ENCODE peak calls at places on chromosome 7, in eight cellular contexts. C is activated B cell treated with CpG ODN at 0.5 μM for 24 hours; X is AG09309; P is GM20000; L is osteoblast; O is CD4-positive, alpha-beta T cell; R is LNCaP clone FGC; G is foreskin keratinocyte. B is an unnamed sample.

GRCh38 chr7:143381427-143382125 is 431 bp downstream of the ZYX start:
- DNase-seq in C (no peak), X (peak; percentile 38), P (no peak), L (peak; percentile 92), O (no peak), R (no peak), G (no peak), B (peak; percentile 77)

GRCh38 chr7:32881074-32881982 is 10.2 kb downstream of the KBTBD2 start:
- DNase-seq in C (no peak), X (no peak), P (no peak), L (peak; percentile 32), O (no peak), R (peak; percentile 92), G (no peak), B (no peak)

GRCh38 chr7:95660023-95660434 is 63.7 kb upstream of the PDK4 start:
- DNase-seq in C (no peak), X (no peak), P (no peak), L (no peak), O (no peak), R (peak; percentile 69), G (no peak), B (no peak)

GRCh38 chr7:75884401-75884800 is 5.6 kb downstream of the RHBDD2 start:
- DNase-seq in C (no peak), X (no peak), P (no peak), L (no peak), O (no peak), R (no peak), G (no peak), B (no peak)

GRCh38 chr7:74544706-74545469 is 91.2 kb downstream of the GTF2IRD1 start:
- DNase-seq in C (no peak), X (no peak), P (no peak), L (no peak), O (no peak), R (no peak), G (no peak), B (no peak)

GRCh38 chr7:157401567-157402387 is 65.0 kb downstream of the DNAJB6 start:
- DNase-seq in C (no peak), X (no peak), P (no peak), L (peak; percentile 29), O (no peak), R (no peak), G (no peak), B (no peak)

GRCh38 chr7:38107486-38107893 is 70.6 kb upstream of the STARD3NL start:
- DNase-seq in C (no peak), X (no peak), P (peak; percentile 63), L (no peak), O (peak; percentile 55), R (peak; percentile 44), G (peak; percentile 16), B (peak; percentile 31)

GRCh38 chr7:65827366-65827765 is 45.5 kb upstream of the VKORC1L1 start:
- DNase-seq in C (no peak), X (no peak), P (no peak), L (no peak), O (no peak), R (no peak), G (no peak), B (no peak)

GRCh38 chr7:11758627-11759111 is 73.3 kb downstream of the THSD7A start:
- DNase-seq in C (no peak), X (no peak), P (no peak), L (no peak), O (no peak), R (no peak), G (no peak), B (no peak)

GRCh38 chr7:22549667-22550513 is 49.9 kb upstream of the STEAP1B start:
- DNase-seq in C (peak; percentile 46), X (no peak), P (peak; percentile 45), L (peak; percentile 77), O (no peak), R (no peak), G (no peak), B (peak; percentile 65)

GRCh38 chr7:74219416-74219815 is 9.6 kb downstream of the LAT2 start:
- DNase-seq in C (no peak), X (no peak), P (no peak), L (peak; percentile 46), O (no peak), R (no peak), G (no peak), B (no peak)

GRCh38 chr7:51226916-51227535 is 89.6 kb downstream of the COBL start:
- DNase-seq in C (no peak), X (no peak), P (no peak), L (no peak), O (no peak), R (no peak), G (no peak), B (no peak)

GRCh38 chr7:51222916-51223315 is 93.7 kb downstream of the COBL start:
- DNase-seq in C (no peak), X (no peak), P (no peak), L (no peak), O (no peak), R (no peak), G (no peak), B (no peak)

GRCh38 chr7:51226042-51226755 is 90.4 kb downstream of the COBL start:
- DNase-seq in C (no peak), X (no peak), P (no peak), L (no peak), O (no peak), R (no peak), G (peak; percentile 26), B (no peak)

GRCh38 chr7:51223505-51223904 is 93.1 kb downstream of the COBL start:
- DNase-seq in C (no peak), X (no peak), P (no peak), L (no peak), O (no peak), R (no peak), G (no peak), B (no peak)

DNA sequence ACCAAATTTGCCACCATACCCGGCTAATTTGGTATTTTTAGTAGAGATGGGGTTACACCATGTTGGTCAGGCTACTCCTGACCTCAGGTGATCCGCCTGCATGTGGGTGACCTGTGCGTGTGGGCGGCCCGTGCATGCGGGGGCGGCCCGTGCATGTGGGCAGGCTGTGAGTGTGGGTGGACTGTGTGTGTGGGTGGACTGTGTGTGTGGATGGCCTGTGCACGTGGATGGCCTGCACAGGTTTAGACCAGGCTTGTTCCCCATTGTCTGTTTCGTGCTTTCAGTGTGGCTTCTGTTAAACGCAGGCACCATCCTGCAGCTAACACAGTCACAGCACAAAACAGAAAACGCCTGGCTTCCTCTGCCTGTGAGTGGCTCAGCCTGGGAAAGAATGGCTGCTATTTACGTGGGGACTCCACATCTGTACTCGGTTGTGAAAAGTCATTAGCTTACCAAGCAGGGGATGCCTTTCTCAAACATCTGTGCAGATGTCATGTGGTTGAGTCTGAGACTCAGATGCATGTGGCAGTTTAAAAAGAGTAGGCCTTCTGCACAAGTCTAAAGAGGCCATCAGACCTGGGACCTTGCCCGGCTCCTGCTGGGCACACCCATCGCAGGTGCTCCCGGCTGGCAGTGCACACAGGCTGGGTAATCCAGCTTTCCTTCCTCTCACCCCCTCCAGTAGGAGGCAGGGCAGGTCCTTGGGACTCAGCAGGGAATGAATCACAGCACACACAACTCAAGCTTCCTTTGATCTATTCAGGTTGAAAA is 91.6 kb downstream of the COBL start:
- DNase-seq in C (no peak), X (no peak), P (no peak), L (no peak), O (no peak), R (peak; percentile 76), G (peak; percentile 18), B (no peak)
- TF ChIP-seq CTCF in C (no peak), X (no peak), P (no peak), L (no peak), O (no peak), R (peak; percentile 89), G (peak; percentile 79), B (no peak)

DNA sequence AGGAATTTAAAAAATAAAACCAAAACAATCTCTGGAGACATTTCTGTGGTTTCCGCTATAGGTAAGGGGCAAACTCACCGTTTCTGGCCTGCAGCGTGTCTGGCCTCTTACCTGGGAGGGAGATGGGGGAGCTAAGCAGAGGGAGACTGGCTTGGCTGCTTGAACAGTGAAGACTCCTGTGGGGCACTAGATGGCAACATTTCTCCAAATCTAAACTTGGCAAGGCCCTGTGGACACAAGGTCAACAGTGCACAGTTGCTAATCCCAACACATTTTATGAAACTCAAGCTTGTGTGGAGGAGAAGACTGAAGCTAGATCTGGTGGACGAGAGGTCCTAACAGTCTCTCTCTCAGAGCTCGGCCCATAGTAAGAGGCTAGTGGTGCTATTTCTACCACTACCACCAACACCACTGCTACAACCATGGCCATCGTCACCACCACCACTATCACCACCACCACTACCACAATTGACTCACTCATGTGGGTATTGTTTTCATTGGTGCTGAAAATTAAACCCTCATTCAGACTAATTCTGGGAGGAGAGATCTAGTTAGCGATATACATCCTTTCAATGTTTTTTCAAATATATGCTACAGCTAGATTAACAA is 28.4 kb upstream of the CDHR3 start:
- DNase-seq in C (no peak), X (peak; percentile 28), P (no peak), L (no peak), O (no peak), R (peak; percentile 84), G (no peak), B (no peak)
- TF ChIP-seq CTCF in C (no peak), X (peak; percentile 37), P (peak; percentile 6), L (peak; percentile 52), O (no peak), R (peak; percentile 81), G (peak; percentile 37), B (no peak)

DNA sequence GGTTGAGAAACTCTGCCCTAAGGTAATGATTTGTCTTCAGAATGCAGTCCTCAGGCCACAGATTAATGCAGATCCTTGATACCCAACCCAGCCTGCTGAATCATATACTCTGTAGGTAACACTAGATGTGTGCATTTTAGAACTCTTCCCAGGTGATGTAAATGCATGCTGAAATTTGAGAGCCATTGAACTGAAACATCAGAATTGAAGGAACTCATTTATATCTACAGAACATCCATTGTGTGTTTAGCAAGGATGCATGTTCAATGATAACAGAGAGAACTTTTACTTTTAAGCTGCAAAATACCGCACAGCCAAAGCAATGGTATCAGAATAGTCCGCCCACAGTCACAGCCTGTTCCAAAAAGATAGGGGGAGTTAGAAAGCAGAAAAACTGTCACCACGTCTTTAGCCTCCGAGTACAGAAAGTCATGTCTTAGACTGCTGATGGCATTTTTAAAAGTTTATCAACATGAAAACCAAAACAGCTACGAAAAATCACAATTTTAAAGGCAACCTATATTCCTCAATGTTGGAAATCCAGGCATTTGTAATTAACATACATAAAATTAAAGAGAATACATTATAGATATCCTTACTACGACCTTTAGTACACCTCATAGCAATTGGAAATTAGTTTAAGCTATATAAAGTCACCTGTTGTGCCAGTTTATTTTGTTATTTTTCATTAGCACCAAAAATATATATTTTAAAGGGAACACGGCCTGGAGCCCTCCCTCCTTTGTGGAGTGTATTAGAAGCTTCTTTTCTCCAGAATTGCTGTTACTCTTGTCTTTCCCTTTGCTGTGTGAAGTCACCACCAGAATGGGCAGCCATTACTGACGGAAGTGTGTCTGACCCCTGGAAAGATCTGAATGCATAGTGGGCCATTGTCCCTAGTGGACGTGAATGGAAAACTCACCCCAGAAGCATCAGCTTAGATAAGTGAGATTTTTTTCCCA is 65.8 kb upstream of the PRKAR2B start:
- DNase-seq in C (no peak), X (no peak), P (no peak), L (no peak), O (no peak), R (no peak), G (no peak), B (no peak)
- TF ChIP-seq CTCF in C (no peak), X (peak; percentile 20), P (no peak), L (peak; percentile 15), O (no peak), R (no peak), G (no peak), B (peak; percentile 38)

DNA sequence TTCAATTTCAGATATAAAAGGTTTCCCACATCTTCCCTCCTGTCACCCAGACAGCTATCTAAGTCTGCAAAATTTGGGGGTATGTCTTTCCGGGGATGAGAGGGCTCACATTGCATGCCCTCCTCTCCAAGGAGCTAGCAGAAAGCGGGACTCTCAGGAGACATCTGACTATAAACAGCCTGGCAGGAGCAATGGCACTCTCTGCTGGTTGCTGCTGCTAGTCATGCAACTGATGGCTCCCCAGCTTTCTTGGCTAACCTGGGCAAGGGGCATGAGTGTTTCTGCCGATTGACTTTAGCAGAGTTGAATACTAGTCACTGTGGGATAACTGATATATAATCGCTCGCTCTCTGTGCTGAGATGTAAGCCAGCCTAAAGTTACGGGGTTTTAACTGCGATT is 12.0 kb downstream of the TBX20 start:
- DNase-seq in C (no peak), X (no peak), P (no peak), L (no peak), O (no peak), R (peak; percentile 3), G (no peak), B (no peak)
- TF ChIP-seq CTCF in C (no peak), X (no peak), P (no peak), L (peak; percentile 21), O (no peak), R (peak; percentile 64), G (no peak), B (no peak)

B was measured in mesothelial cell of epicardium.